ENCODE peak calls at places on chromosome 14, in five cellular contexts. Q is GM23248, M is neural progenitor cell, P is HCT116, E is SK-N-SH. W is an unnamed sample.

GRCh38 chr14:90381999-90382451 is 14.8 kb upstream of the CALM1 start:
- DNase-seq in Q (peak; percentile 46), M (peak; percentile 45), P (no peak), E (peak; percentile 26), W (peak; percentile 85)

GRCh38 chr14:106346084-106346483 is 819.7 kb downstream of the TMEM121 start:
- DNase-seq in Q (no peak), M (no peak), P (no peak), E (no peak), W (no peak)

GRCh38 chr14:24069411-24069735 is 2.0 kb upstream of the CPNE6 start:
- DNase-seq in Q (no peak), M (no peak), P (no peak), E (no peak), W (no peak)

GRCh38 chr14:90440592-90440991 is 43.8 kb downstream of the CALM1 start:
- DNase-seq in Q (no peak), M (no peak), P (no peak), E (no peak), W (no peak)

GRCh38 chr14:59777006-59777579 is 93.5 kb downstream of the RTN1 start:
- DNase-seq in Q (no peak), M (no peak), P (no peak), E (no peak), W (no peak)

GRCh38 chr14:59308706-59309105 is 120.2 kb downstream of the DAAM1 start:
- DNase-seq in Q (peak; percentile 24), M (no peak), P (no peak), E (no peak), W (no peak)

GRCh38 chr14:70832536-70833305 is 23.4 kb upstream of the MAP3K9 start:
- DNase-seq in Q (no peak), M (no peak), P (no peak), E (no peak), W (no peak)

GRCh38 chr14:69891422-69891821 is 12.2 kb downstream of the SMOC1 start:
- DNase-seq in Q (no peak), M (peak; percentile 41), P (no peak), E (no peak), W (no peak)

GRCh38 chr14:68512088-68512487 is 280.8 kb downstream of the ZFP36L1 start:
- DNase-seq in Q (peak; percentile 24), M (no peak), P (no peak), E (peak; percentile 66), W (no peak)

GRCh38 chr14:63745858-63746425 is 18.1 kb upstream of the SGPP1 start:
- DNase-seq in Q (no peak), M (no peak), P (no peak), E (no peak), W (no peak)

GRCh38 chr14:35401853-35402252 is 2.7 kb downstream of the NFKBIA start:
- DNase-seq in Q (peak; percentile 45), M (no peak), P (no peak), E (no peak), W (no peak)

GRCh38 chr14:88228519-88229236 is 94.4 kb downstream of the KCNK10 start:
- DNase-seq in Q (peak; percentile 39), M (no peak), P (no peak), E (no peak), W (no peak)

GRCh38 chr14:72515779-72516770 is 377.8 kb downstream of the DPF3 start:
- DNase-seq in Q (peak; percentile 44), M (no peak), P (no peak), E (no peak), W (no peak)

GRCh38 chr14:34853041-34853440 is 22.1 kb downstream of the BAZ1A start:
- DNase-seq in Q (no peak), M (no peak), P (no peak), E (no peak), W (no peak)

GRCh38 chr14:22847661-22848341 is 11.4 kb downstream of the MMP14 start:
- DNase-seq in Q (peak; percentile 83), M (peak; percentile 39), P (no peak), E (peak; percentile 57), W (peak; percentile 53)

GRCh38 chr14:99647407-99647806 is 2.5 kb downstream of the HHIPL1 start:
- DNase-seq in Q (no peak), M (no peak), P (no peak), E (no peak), W (peak; percentile 26)

GRCh38 chr14:63542231-63542999 is 762 bp downstream of the PPP2R5E start:
- DNase-seq in Q (peak; percentile 65), M (peak; percentile 73), P (no peak), E (peak; percentile 62), W (peak; percentile 50)

GRCh38 chr14:71651228-71651627 is 281.0 kb upstream of the RGS6 start:
- DNase-seq in Q (peak; percentile 89), M (no peak), P (no peak), E (no peak), W (peak; percentile 50)

GRCh38 chr14:69845787-69846186 is 33.4 kb upstream of the SMOC1 start:
- DNase-seq in Q (peak; percentile 9), M (no peak), P (no peak), E (no peak), W (peak; percentile 72)

GRCh38 chr14:86321151-86321550 is 791.2 kb downstream of the FLRT2 start:
- DNase-seq in Q (no peak), M (no peak), P (no peak), E (no peak), W (no peak)

GRCh38 chr14:92726135-92726932 is 22.1 kb downstream of the LGMN start:
- DNase-seq in Q (peak; percentile 94), M (no peak), P (peak; percentile 39), E (no peak), W (peak; percentile 79)

GRCh38 chr14:99803803-99804202 is 10.6 kb downstream of the EML1 start:
- DNase-seq in Q (no peak), M (peak; percentile 52), P (no peak), E (no peak), W (no peak)

GRCh38 chr14:63435838-63436237 is 107.3 kb downstream of the PPP2R5E start:
- DNase-seq in Q (peak; percentile 78), M (no peak), P (no peak), E (no peak), W (peak; percentile 62)

GRCh38 chr14:43621282-43621681 is 885.8 kb downstream of the FSCB start:
- DNase-seq in Q (no peak), M (no peak), P (no peak), E (no peak), W (no peak)

GRCh38 chr14:22821193-22822016 is 6.2 kb upstream of the SLC7A7 start:
- DNase-seq in Q (peak; percentile 20), M (no peak), P (no peak), E (no peak), W (peak; percentile 66)

GRCh38 chr14:42140831-42141279 is 534.2 kb downstream of the LRFN5 start:
- DNase-seq in Q (peak; percentile 86), M (no peak), P (no peak), E (no peak), W (no peak)
- H3K27ac ChIP-seq in Q (peak overlapping the region; percentile 65), M (no peak overlapping the region), P (no peak overlapping the region), E (peak overlapping the region; percentile 24), W (no peak overlapping the region)

GRCh38 chr14:89340200-89340667 is 76.8 kb downstream of the FOXN3 start:
- DNase-seq in Q (peak; percentile 59), M (no peak), P (no peak), E (no peak), W (peak; percentile 46)
- TF ChIP-seq EZH2phosphoT487 in Q (no peak), M (no peak), P (no peak), E (no peak), W (no peak)

DNA sequence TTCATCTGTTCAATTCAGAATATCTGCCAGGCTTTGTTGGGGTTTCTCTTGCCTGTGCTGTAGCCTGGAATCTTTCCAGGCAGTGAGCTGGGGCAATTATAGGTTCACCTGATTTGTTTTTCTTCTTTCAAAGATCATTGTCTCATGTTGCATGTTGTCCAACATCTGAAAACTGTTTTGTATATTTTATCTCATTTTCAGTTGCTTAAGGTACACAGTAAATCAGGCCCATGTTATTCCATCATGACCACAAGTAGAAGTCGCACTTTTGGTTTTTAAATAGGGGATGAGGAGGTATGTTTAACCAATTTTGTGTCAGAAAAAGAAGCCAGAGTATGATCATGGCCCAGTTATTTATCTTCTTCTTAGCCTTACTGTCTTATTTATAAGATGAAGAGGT is 24.9 kb upstream of the FUT8 start:
- DNase-seq in Q (no peak), M (no peak), P (no peak), E (no peak), W (no peak)
- H2AFZ ChIP-seq in Q (no peak overlapping the region), M (no peak overlapping the region), P (no peak overlapping the region), E (no peak overlapping the region), W (no peak overlapping the region)

GRCh38 chr14:30757082-30757481 is 117.3 kb upstream of the COCH start:
- DNase-seq in Q (no peak), M (no peak), P (no peak), E (no peak), W (no peak)
- H3K27ac ChIP-seq in Q (no peak overlapping the region), M (no peak overlapping the region), P (no peak overlapping the region), E (no peak overlapping the region), W (no peak overlapping the region)

GRCh38 chr14:55976619-55977018 is 141.6 kb upstream of the PELI2 start:
- DNase-seq in Q (no peak), M (no peak), P (no peak), E (no peak), W (peak; percentile 13)

GRCh38 chr14:55974046-55974582 is 144.1 kb upstream of the PELI2 start:
- DNase-seq in Q (no peak), M (no peak), P (no peak), E (no peak), W (no peak)

GRCh38 chr14:55975281-55975905 is 142.8 kb upstream of the PELI2 start:
- DNase-seq in Q (no peak), M (no peak), P (no peak), E (no peak), W (no peak)

GRCh38 chr14:55977346-55977745 is 140.9 kb upstream of the PELI2 start:
- DNase-seq in Q (no peak), M (no peak), P (no peak), E (no peak), W (no peak)

GRCh38 chr14:55976219-55976618 is 142.0 kb upstream of the PELI2 start:
- DNase-seq in Q (no peak), M (no peak), P (peak; percentile 4), E (no peak), W (peak; percentile 50)
- TF ChIP-seq EZH2phosphoT487 in Q (no peak), M (no peak), P (no peak), E (no peak), W (no peak)

GRCh38 chr14:103207404-103208072 is 84.3 kb downstream of the TNFAIP2 start:
- DNase-seq in Q (peak; percentile 83), M (peak; percentile 45), P (no peak), E (peak; percentile 79), W (peak; percentile 59)
- H2AFZ ChIP-seq in Q (peak overlapping the region; percentile 43), M (peak overlapping the region; percentile 98), P (no peak overlapping the region), E (peak overlapping the region; percentile 41), W (peak overlapping the region; percentile 47)

GRCh38 chr14:96797943-96798349 is 764 bp downstream of the VRK1 start:
- DNase-seq in Q (peak; percentile 46), M (no peak), P (no peak), E (peak; percentile 45), W (no peak)
- H3K27ac ChIP-seq in Q (peak overlapping the region; percentile 49), M (no peak overlapping the region), P (peak overlapping the region; percentile 66), E (peak overlapping the region; percentile 30), W (peak overlapping the region; percentile 24)

GRCh38 chr14:91464615-91465205 is 45.4 kb downstream of the PPP4R3A start:
- DNase-seq in Q (no peak), M (peak; percentile 66), P (no peak), E (no peak), W (no peak)
- TF ChIP-seq EZH2phosphoT487 in Q (no peak), M (no peak), P (no peak), E (no peak), W (no peak)

GRCh38 chr14:77051101-77051500 is 22.6 kb upstream of the IRF2BPL start:
- DNase-seq in Q (peak; percentile 73), M (no peak), P (no peak), E (peak; percentile 64), W (no peak)
- H2AFZ ChIP-seq in Q (peak overlapping the region; percentile 64), M (peak overlapping the region; percentile 34), P (no peak overlapping the region), E (no peak overlapping the region), W (no peak overlapping the region)